ENCODE peak calls at places on chromosomes 13 and 19, in nine cellular contexts. Y is BJ, D is heart left ventricle, Q is A549, R is endodermal cell, C is left ventricle myocardium inferior, B is fibroblast of lung, T is fibroblast of mammary gland, Z is transverse colon. X is an unnamed sample.

GRCh38 chr13:42102961-42103688 is 54.7 kb downstream of the DGKH start:
- DNase-seq in Y (no peak), D (no peak), Q (no peak), R (no peak), C (no peak), B (peak), T (peak), Z (no peak), X (peak)

GRCh38 chr13:32384702-32385101 is 43.2 kb downstream of the N4BP2L1 start:
- DNase-seq in Y (no peak), D (no peak), Q (no peak), R (no peak), C (no peak), B (no peak), T (no peak), Z (no peak), X (no peak)

GRCh38 chr13:105083986-105084385 is 1451.5 kb downstream of the EFNB2 start:
- DNase-seq in Y (no peak), D (no peak), Q (no peak), R (no peak), C (no peak), B (no peak), T (no peak), Z (no peak), X (no peak)

GRCh38 chr13:98214008-98214643 is 37.1 kb upstream of the RNF113B start:
- DNase-seq in Y (peak), D (no peak), Q (no peak), R (no peak), C (no peak), B (peak), T (peak), Z (no peak), X (no peak)

GRCh38 chr19:16888629-16889371 is at the start of gene F2RL3:
- DNase-seq in Y (no peak), D (peak), Q (no peak), R (no peak), C (peak), B (peak), T (no peak), Z (peak), X (no peak)

GRCh38 chr13:50122465-50122864 is 107.2 kb downstream of the KCNRG start:
- DNase-seq in Y (no peak), D (no peak), Q (no peak), R (peak), C (no peak), B (no peak), T (no peak), Z (no peak), X (no peak)

GRCh38 chr19:46927106-46927505 is 66.3 kb downstream of the ARHGAP35 start:
- DNase-seq in Y (no peak), D (no peak), Q (no peak), R (no peak), C (no peak), B (no peak), T (no peak), Z (no peak), X (no peak)

GRCh38 chr19:50924576-50924975 is 13.4 kb upstream of the KLK4 start:
- DNase-seq in Y (no peak), D (no peak), Q (no peak), R (no peak), C (no peak), B (no peak), T (no peak), Z (no peak), X (no peak)

GRCh38 chr13:110771194-110771593 is 57.7 kb downstream of the ING1 start:
- DNase-seq in Y (no peak), D (no peak), Q (no peak), R (no peak), C (no peak), B (no peak), T (peak), Z (no peak), X (peak)

GRCh38 chr13:114043421-114044053 is 69.7 kb upstream of the C13orf46 start:
- DNase-seq in Y (no peak), D (peak), Q (peak), R (peak), C (peak), B (peak), T (peak), Z (peak), X (no peak)

GRCh38 chr13:24489721-24490120 is 22.9 kb downstream of the PARP4 start:
- DNase-seq in Y (no peak), D (no peak), Q (no peak), R (no peak), C (no peak), B (no peak), T (no peak), Z (no peak), X (no peak)

GRCh38 chr13:97295279-97296182 is 73.4 kb downstream of the MBNL2 start:
- DNase-seq in Y (no peak), D (no peak), Q (peak), R (no peak), C (no peak), B (peak), T (peak), Z (no peak), X (no peak)

DNA sequence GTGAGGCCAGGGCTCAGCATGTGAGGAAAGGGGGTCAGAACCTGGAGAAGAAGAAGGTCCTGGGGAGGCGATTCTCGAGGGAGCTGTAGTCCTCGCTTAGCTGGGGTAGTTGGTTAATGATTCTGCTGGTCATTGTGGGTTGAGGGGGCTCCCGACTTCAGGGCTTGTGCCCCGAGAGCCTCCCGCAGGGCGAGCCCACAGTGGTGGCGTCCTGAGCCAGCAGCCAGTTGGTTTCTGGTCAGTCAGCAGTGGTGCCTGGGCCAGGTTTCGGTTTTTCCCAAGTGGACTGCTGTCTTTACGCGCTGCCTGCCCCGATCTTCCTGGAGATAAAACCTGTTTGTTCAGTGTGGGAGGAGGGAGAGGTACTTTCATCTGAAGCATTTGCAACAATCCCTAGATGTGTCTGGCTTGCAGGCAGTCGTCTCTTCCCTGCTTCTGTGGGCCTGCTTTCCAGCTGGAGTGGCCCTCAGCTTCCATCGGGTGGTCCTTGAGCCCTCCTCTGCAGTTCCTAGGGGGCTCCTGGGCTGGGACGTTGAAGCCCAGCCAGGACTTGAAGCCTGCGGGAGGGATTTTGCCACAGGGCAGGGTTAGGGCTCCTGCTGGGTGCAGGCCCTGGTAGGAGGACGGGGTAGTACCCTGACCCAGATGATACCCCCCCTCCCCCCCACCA is 3.2 kb downstream of the PTBP1 start:
- DNase-seq in Y (no peak), D (no peak), Q (no peak), R (peak), C (no peak), B (no peak), T (peak), Z (peak), X (peak)
- H3K4me3 ChIP-seq in Y (no peak), D (peak), Q (peak), R (peak), C (peak), B (peak), T (peak), Z (no peak), X (peak)

DNA sequence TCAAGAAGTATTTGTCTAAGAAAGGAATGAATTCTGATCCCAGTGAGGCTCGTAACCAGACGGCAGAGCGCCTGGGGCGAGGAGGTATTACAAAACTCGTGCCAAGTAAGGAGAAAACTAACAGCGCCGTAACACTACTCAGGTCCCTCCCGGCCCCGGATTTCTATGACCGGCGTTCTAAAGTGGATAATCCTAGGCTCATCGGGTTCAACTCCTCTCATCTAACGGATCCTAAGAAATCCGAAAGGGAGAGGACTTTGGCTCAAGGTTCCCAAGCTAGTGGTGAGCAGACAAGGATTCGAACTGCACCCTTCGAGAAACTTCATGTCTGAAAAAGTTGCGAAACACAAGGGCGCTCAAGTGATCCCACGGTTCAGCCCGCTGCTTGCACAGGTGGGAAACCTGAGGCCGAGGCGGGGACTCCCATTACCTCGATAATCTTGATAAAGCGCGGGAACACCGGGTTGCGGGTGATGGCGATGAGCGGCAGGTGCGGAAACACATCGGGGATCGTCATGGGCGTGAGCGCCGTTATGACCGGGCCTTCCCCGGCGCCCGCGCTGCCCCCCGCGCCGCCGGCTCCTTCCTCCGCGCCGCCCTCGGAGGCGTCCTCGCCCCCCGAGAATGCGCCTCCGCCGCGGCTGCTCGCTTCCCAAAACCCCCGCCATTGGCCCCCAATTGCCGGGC is 529 bp downstream of the LONP1 start:
- DNase-seq in Y (no peak), D (no peak), Q (no peak), R (peak), C (no peak), B (no peak), T (no peak), Z (no peak), X (no peak)
- H3K4me3 ChIP-seq in Y (peak), D (peak), Q (peak), R (peak), C (peak), B (peak), T (peak), Z (peak), X (peak)

DNA sequence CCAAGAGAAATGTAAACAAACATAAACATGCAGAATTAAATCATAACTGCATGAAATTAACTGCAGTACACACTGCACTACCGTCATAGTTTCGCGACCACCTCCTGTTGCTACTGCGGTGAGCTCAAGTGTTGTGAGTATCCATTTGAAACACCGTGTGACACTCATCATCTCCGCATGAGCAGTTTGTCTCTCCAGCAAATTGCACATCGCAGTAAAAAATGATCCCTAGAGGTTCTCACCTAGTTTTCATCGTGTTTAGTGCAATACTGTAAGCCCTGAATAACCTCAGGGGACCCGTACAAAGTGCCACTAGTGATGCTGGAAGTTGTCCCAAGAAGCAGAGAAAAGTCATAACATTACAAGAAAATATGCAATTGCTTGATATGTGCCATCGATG is 147.7 kb downstream of the DPF1 start:
- DNase-seq in Y (no peak), D (no peak), Q (no peak), R (no peak), C (no peak), B (no peak), T (no peak), Z (no peak), X (no peak)
- H3K4me3 ChIP-seq in Y (no peak), D (no peak), Q (no peak), R (no peak), C (no peak), B (no peak), T (no peak), Z (no peak), X (no peak)

GRCh38 chr19:3691372-3691716 is 8.9 kb downstream of the PIP5K1C start:
- DNase-seq in Y (no peak), D (no peak), Q (no peak), R (no peak), C (no peak), B (no peak), T (no peak), Z (no peak), X (no peak)

GRCh38 chr19:3690551-3691371 is 9.5 kb downstream of the PIP5K1C start:
- DNase-seq in Y (no peak), D (no peak), Q (no peak), R (no peak), C (no peak), B (no peak), T (no peak), Z (no peak), X (no peak)

GRCh38 chr19:3684817-3685410 is 15.4 kb downstream of the PIP5K1C start:
- DNase-seq in Y (no peak), D (no peak), Q (no peak), R (no peak), C (no peak), B (no peak), T (no peak), Z (no peak), X (no peak)

GRCh38 chr19:3687393-3687773 is 12.9 kb downstream of the PIP5K1C start:
- DNase-seq in Y (no peak), D (no peak), Q (no peak), R (no peak), C (no peak), B (no peak), T (no peak), Z (no peak), X (no peak)

DNA sequence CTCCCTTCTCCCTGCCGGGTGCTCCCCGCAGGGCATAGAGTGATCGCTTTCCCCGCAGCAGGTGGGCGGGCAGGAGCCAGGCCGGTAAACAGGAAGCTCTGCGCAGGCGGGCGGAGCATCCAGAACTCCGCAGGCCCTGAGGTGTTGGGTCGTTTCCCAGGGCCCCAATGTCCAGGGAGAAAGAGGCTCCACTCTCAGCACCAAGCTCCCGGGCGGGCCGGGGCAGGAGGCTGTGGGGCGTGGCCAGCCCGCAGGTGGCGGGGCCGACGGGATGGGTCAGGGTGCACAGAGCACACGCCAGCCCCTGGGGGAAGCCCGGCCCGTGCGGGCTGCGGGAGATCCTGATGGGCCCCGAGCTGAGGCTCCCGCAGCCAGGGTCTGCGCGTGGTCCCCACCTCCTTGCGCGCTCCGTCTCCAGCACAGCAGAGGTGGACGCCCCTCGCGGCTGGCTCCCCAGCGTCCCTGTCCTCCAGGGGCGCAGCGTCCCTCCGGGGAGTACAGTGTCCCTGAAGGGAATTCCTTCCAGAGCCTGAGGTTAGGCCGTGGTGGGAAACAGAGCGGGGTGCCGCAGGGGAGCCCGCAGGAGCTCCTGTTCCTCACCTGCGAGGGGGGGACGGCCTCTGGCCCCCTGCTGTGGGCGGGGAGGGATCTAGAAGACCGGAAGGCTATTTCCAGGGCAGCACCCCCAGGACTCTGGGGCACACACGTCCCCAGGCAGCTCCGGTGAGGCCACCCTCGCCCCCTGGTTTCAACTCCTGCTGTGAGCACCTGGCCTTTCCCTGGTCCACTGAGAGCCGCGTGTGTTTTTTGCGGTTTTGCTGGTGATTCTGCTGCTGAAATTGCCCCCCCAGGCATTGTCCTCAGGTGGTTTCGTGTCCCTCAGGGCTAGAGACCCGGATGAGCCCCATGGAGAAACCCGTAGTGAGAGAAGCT is 12.2 kb downstream of the PIP5K1C start:
- DNase-seq in Y (no peak), D (no peak), Q (no peak), R (peak), C (no peak), B (no peak), T (no peak), Z (peak), X (no peak)
- H3K4me3 ChIP-seq in Y (no peak), D (no peak), Q (no peak), R (no peak), C (peak), B (no peak), T (no peak), Z (peak), X (peak)